ENCODE peak calls at places on chromosome 19, in four cellular contexts. One of them, this sample, is unnamed.

GRCh38 chr19:6276447-6276846 is 3.3 kb downstream of the MLLT1 start:
- DNase-seq in CD4-positive, alpha-beta memory T cell: no peak
- DNase-seq in A549: no peak
- DNase-seq in hepatocyte: peak
- DNase-seq in this sample: no peak

GRCh38 chr19:8702350-8702749 is 3.8 kb upstream of the ACTL9 start:
- DNase-seq in A549: no peak
- DNase-seq in CD4-positive, alpha-beta memory T cell: peak
- DNase-seq in hepatocyte: no peak
- DNase-seq in this sample: no peak

GRCh38 chr19:15629003-15629880 is 11.5 kb upstream of the CYP4F3 start:
- DNase-seq in CD4-positive, alpha-beta memory T cell: peak
- DNase-seq in A549: peak
- DNase-seq in hepatocyte: no peak
- DNase-seq in this sample: peak

GRCh38 chr19:7806876-7807275 is 23.1 kb upstream of the EVI5L start:
- DNase-seq in CD4-positive, alpha-beta memory T cell: no peak
- DNase-seq in hepatocyte: no peak
- DNase-seq in A549: no peak
- DNase-seq in this sample: no peak

GRCh38 chr19:51091895-51092873 is 9.5 kb upstream of the KLK14 start:
- DNase-seq in hepatocyte: no peak
- DNase-seq in A549: no peak
- DNase-seq in CD4-positive, alpha-beta memory T cell: no peak
- DNase-seq in this sample: no peak

GRCh38 chr19:29675650-29676186 is 10.5 kb downstream of the PLEKHF1 start:
- DNase-seq in A549: no peak
- DNase-seq in hepatocyte: no peak
- DNase-seq in CD4-positive, alpha-beta memory T cell: no peak
- DNase-seq in this sample: no peak

GRCh38 chr19:48461982-48462655 is 6.7 kb downstream of the KCNJ14 start:
- DNase-seq in A549: no peak
- DNase-seq in CD4-positive, alpha-beta memory T cell: no peak
- DNase-seq in hepatocyte: no peak
- DNase-seq in this sample: no peak

GRCh38 chr19:3359850-3360493 is 6.4 kb upstream of the NFIC start:
- DNase-seq in A549: no peak
- DNase-seq in CD4-positive, alpha-beta memory T cell: peak
- DNase-seq in hepatocyte: peak
- DNase-seq in this sample: no peak

GRCh38 chr19:5434970-5435641 is 20.1 kb upstream of the ZNRF4 start:
- DNase-seq in CD4-positive, alpha-beta memory T cell: no peak
- DNase-seq in A549: peak
- DNase-seq in hepatocyte: peak
- DNase-seq in this sample: no peak

GRCh38 chr19:39082167-39082566 is 2.0 kb upstream of the ACP7 start:
- DNase-seq in A549: no peak
- DNase-seq in CD4-positive, alpha-beta memory T cell: no peak
- DNase-seq in hepatocyte: no peak
- DNase-seq in this sample: no peak

GRCh38 chr19:39084732-39085080 is 538 bp downstream of the ACP7 start:
- DNase-seq in A549: no peak
- DNase-seq in hepatocyte: no peak
- DNase-seq in CD4-positive, alpha-beta memory T cell: no peak
- DNase-seq in this sample: no peak

GRCh38 chr19:39083599-39083982 is 577 bp upstream of the ACP7 start:
- DNase-seq in hepatocyte: no peak
- DNase-seq in CD4-positive, alpha-beta memory T cell: peak
- DNase-seq in A549: no peak
- DNase-seq in this sample: no peak

GRCh38 chr19:39083983-39084731 is at the start of gene ACP7:
- DNase-seq in hepatocyte: peak
- DNase-seq in A549: no peak
- DNase-seq in CD4-positive, alpha-beta memory T cell: peak
- DNase-seq in this sample: peak

DNA sequence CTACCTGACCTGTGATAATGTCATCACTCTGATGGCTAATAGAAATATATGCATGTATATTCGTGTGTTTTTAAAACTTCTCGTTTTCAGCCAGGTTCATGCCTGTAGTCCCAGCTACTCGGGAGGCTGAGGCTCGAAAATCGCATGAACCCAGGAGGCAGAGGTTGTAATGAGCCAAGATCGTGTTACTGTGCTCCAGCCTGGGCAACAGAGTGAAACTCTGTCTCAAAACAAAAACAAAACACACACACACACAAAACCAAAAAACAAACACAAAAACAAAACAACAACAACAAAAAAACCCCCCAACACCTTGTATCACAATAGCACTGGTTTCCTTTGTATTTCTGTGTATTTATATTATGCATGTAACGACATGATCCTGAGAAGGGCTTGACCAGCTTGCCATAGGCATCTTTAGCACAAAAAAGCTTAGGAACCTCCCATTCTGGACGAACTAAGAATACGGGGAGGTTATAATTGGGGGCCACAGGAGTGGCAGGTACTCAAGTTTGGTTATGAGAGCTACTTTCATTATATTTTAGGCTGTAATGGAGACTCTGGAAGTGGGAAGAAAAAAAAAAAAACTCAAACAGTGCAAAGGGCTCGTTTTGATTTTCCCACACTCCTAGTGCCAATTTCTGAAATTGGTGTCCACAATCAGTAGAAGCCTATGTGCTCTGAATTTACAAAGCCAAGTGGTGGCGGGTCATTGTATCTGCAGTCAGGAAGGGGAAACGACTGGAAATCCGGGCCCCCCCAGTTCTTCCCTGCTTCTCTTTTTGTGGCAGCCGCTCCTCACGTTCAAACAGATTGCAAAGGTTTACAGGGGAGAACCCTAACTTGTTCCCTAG is 1.2 kb upstream of the ACP7 start:
- DNase-seq in hepatocyte: no peak
- DNase-seq in CD4-positive, alpha-beta memory T cell: no peak
- DNase-seq in A549: no peak
- DNase-seq in this sample: no peak
- H3K27ac ChIP-seq in hepatocyte: no peak
- H3K27ac ChIP-seq in CD4-positive, alpha-beta memory T cell: no peak
- H3K27ac ChIP-seq in A549: peak
- H3K27ac ChIP-seq in this sample: no peak

GRCh38 chr19:343451-343931 is 1.1 kb downstream of the MIER2 start:
- DNase-seq in A549: no peak
- DNase-seq in CD4-positive, alpha-beta memory T cell: no peak
- DNase-seq in hepatocyte: no peak
- DNase-seq in this sample: no peak
- H3K27ac ChIP-seq in A549: peak
- H3K27ac ChIP-seq in CD4-positive, alpha-beta memory T cell: peak
- H3K27ac ChIP-seq in hepatocyte: peak
- H3K27ac ChIP-seq in this sample: no peak

DNA sequence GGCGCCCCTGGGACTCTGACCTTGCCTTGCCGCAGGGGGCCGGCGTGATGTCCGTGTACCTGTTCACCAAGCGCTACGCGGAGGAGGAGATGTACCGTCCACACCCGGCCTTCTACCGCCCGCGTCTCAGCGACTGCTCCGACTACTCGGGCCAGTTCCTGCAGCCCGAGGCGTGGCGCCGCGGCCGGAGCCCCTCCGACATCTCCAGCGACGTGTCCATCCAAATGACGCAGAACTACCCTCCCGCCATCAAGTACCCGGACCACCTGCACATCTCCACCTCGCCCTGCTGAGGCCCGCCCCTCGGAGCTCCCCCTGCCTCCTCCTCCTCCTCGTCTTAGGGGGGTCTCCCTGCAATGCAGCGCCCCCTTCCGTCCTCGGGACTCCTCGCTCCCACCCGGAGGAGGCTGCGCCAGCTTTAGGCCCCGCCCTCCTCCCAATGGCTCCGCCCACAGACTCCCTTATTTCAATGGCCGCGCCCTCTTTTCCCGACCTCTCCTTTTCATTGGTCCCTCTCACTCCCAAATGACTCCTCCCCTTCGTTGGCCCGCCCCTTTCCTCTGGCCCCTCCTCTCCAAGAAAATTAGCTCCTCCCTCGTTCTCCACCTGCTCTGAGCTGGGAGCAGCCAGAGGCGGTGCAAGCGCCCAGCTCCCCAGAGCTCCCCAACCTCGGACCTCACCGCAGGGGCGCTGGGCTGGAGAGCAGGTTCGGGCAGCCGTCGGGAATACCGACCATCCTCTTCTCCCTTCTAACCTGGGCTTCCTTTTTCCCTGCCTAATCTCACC is 20.5 kb upstream of the CACNG8 start:
- DNase-seq in A549: no peak
- DNase-seq in CD4-positive, alpha-beta memory T cell: no peak
- DNase-seq in hepatocyte: peak
- DNase-seq in this sample: no peak
- H3K27ac ChIP-seq in A549: no peak
- H3K27ac ChIP-seq in CD4-positive, alpha-beta memory T cell: no peak
- H3K27ac ChIP-seq in hepatocyte: no peak
- H3K27ac ChIP-seq in this sample: no peak

GRCh38 chr19:35125746-35126623 is 8.9 kb downstream of the LGI4 start:
- DNase-seq in CD4-positive, alpha-beta memory T cell: no peak
- DNase-seq in A549: no peak
- DNase-seq in hepatocyte: no peak
- DNase-seq in this sample: no peak
- H3K27ac ChIP-seq in CD4-positive, alpha-beta memory T cell: no peak
- H3K27ac ChIP-seq in A549: no peak
- H3K27ac ChIP-seq in hepatocyte: peak
- H3K27ac ChIP-seq in this sample: no peak

DNA sequence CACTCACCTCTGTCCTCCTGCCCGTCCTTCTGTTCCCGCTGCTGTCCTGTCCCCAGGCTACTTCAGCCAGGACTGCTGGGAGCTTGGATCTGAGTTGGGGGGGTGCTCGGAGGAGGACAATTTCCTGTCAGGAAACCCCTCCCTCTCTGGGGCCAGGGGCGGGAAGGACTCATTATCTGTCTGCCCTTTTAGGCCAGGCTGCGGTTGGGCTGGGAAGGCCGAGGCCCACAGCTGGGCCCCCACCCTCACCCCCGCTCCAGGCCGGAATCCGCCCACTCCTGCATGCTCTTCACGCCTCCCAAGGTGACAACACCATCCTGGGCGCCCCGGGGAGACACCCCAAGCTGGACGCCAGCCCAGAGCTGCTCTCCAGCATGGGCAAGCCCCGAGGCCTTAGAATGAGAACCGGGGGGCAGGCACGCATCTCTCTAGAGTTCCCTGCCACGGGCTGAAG is at the start of gene EXOC3L2:
- DNase-seq in CD4-positive, alpha-beta memory T cell: no peak
- DNase-seq in A549: no peak
- DNase-seq in hepatocyte: no peak
- DNase-seq in this sample: no peak
- H3K27ac ChIP-seq in CD4-positive, alpha-beta memory T cell: no peak
- H3K27ac ChIP-seq in A549: no peak
- H3K27ac ChIP-seq in hepatocyte: no peak
- H3K27ac ChIP-seq in this sample: no peak

DNA sequence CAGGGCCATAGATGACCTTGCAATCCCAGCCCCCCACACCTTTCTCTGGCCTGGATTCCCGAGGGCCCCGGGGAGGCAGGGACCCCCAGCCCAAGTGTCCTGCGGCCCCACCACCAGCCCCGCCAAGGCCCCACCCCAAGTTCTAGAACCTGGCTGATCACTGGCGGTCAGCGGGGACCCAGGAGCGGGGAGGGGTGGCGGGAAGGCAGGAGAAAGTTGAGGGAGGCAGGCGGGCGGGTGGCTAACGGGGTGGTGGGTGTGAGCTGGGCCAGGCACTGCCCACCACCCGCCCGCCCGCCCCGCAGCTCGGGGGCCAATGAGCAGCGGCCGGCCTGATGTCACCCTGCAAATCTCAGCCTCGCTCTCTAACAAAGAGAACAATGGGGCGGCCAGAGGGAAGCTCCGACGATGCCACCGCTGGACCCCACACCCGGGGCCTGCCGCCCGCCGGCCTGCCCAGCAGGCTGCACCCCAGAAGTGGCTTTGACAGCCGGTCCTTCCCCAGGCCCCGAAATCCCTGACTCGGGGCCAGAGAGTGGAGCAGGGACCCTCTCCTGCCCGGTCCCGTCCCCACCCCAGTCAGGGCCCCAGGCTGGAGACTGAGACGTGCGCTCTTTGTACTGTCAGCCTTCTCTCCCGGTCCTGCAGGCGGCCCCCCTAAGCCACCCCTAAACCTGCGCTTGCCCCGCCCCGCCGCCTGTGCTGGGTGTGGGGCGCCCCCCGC is 1.6 kb downstream of the MEX3D start:
- DNase-seq in CD4-positive, alpha-beta memory T cell: no peak
- DNase-seq in hepatocyte: peak
- DNase-seq in A549: peak
- DNase-seq in this sample: no peak
- H3K27ac ChIP-seq in CD4-positive, alpha-beta memory T cell: no peak
- H3K27ac ChIP-seq in hepatocyte: peak
- H3K27ac ChIP-seq in A549: peak
- H3K27ac ChIP-seq in this sample: no peak

DNA sequence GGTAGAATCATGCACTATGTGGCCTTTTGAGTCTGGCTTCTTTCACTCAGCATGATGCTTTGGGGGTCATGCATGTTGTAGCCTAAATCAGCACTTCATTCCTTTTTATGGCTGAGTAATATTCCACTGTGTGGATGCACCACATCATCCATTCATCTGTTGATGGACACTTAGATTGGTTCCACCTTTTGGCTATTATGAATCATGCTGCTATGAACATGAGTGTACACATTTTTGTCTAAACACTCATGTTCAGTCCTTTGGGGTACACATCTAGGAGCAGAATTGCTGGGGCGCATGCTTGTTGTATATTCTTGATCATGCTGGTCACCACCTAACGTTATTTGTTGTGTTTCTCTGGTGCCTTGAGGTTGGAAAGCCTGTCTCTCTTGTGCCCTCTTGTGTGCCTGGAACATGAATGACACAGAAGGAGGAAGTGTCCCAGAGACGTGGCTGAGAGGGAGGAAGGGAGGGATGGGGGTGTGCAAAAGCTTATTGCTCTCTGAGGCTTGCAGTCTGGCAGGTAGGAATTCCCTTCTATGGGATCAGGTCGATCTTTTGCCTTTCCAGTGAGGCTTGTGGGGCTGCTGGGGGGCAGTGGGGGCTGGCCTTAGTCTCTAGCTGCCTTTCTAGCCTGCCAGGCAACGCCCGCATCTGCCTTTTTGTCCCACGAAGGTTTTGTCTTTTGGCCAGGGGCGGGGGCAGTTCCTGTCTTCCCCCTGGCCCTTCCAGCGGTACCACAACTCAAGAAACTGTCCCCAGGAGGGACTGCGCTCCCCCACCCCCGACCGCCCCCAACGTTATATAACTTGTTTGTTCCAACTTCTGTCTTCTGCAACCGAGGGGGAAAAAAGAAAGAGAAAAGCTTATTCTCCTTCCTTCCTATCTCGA is 7.6 kb downstream of the KLHL26 start:
- DNase-seq in A549: no peak
- DNase-seq in hepatocyte: no peak
- DNase-seq in CD4-positive, alpha-beta memory T cell: no peak
- DNase-seq in this sample: no peak
- H3K27ac ChIP-seq in A549: no peak
- H3K27ac ChIP-seq in hepatocyte: no peak
- H3K27ac ChIP-seq in CD4-positive, alpha-beta memory T cell: no peak
- H3K27ac ChIP-seq in this sample: no peak

This sample was measured in CD4-positive, alpha-beta T cell.